ENCODE peak calls at places on chromosomes 13 and 19, in ten cellular contexts. One of them, this sample, is unnamed.

GRCh38 chr19:47404334-47405196 is 14.8 kb downstream of the MEIS3 start:
- ATAC-seq in SK-N-SH treated with all-trans-retinoic acid at 6 μM for 48 hours: no peak
- ATAC-seq in left colon: no peak
- ATAC-seq in naive thymus-derived CD4-positive, alpha-beta T cell: no peak
- ATAC-seq in gastroesophageal sphincter: no peak
- ATAC-seq in left cardiac atrium: no peak
- ATAC-seq in Right ventricle myocardium inferior: no peak
- ATAC-seq in effector memory CD8-positive, alpha-beta T cell: no peak
- ATAC-seq in K562: no peak
- ATAC-seq in activated T-helper 17 cell treated with anti-CD3 and anti-CD28 coated beads, Interleukin-2, amount 50 U/mL, for 72 hours: no peak
- ATAC-seq in this sample: no peak

GRCh38 chr13:48299591-48299990 is 4.0 kb upstream of the RB1 start:
- ATAC-seq in K562: no peak
- ATAC-seq in left cardiac atrium: no peak
- ATAC-seq in SK-N-SH treated with all-trans-retinoic acid at 6 μM for 48 hours: no peak
- ATAC-seq in Right ventricle myocardium inferior: no peak
- ATAC-seq in naive thymus-derived CD4-positive, alpha-beta T cell: no peak
- ATAC-seq in activated T-helper 17 cell treated with anti-CD3 and anti-CD28 coated beads, Interleukin-2, amount 50 U/mL, for 72 hours: no peak
- ATAC-seq in gastroesophageal sphincter: no peak
- ATAC-seq in left colon: no peak
- ATAC-seq in effector memory CD8-positive, alpha-beta T cell: no peak
- ATAC-seq in this sample: no peak

GRCh38 chr19:57192064-57192395 is 730 bp downstream of the ZNF264 start:
- ATAC-seq in effector memory CD8-positive, alpha-beta T cell: no peak
- ATAC-seq in K562: no peak
- ATAC-seq in activated T-helper 17 cell treated with anti-CD3 and anti-CD28 coated beads, Interleukin-2, amount 50 U/mL, for 72 hours: no peak
- ATAC-seq in naive thymus-derived CD4-positive, alpha-beta T cell: no peak
- ATAC-seq in left cardiac atrium: peak; percentile 16
- ATAC-seq in gastroesophageal sphincter: no peak
- ATAC-seq in left colon: no peak
- ATAC-seq in Right ventricle myocardium inferior: no peak
- ATAC-seq in SK-N-SH treated with all-trans-retinoic acid at 6 μM for 48 hours: peak; percentile 32
- ATAC-seq in this sample: peak; percentile 34

GRCh38 chr19:18612051-18612771 is 459 bp upstream of the TMEM59L start:
- ATAC-seq in left colon: no peak
- ATAC-seq in gastroesophageal sphincter: no peak
- ATAC-seq in effector memory CD8-positive, alpha-beta T cell: no peak
- ATAC-seq in naive thymus-derived CD4-positive, alpha-beta T cell: no peak
- ATAC-seq in left cardiac atrium: no peak
- ATAC-seq in activated T-helper 17 cell treated with anti-CD3 and anti-CD28 coated beads, Interleukin-2, amount 50 U/mL, for 72 hours: peak; percentile 2
- ATAC-seq in K562: no peak
- ATAC-seq in SK-N-SH treated with all-trans-retinoic acid at 6 μM for 48 hours: peak; percentile 25
- ATAC-seq in Right ventricle myocardium inferior: no peak
- ATAC-seq in this sample: no peak

GRCh38 chr13:31063734-31064133 is 98.0 kb downstream of the HSPH1 start:
- ATAC-seq in Right ventricle myocardium inferior: no peak
- ATAC-seq in effector memory CD8-positive, alpha-beta T cell: no peak
- ATAC-seq in activated T-helper 17 cell treated with anti-CD3 and anti-CD28 coated beads, Interleukin-2, amount 50 U/mL, for 72 hours: peak; percentile 63
- ATAC-seq in naive thymus-derived CD4-positive, alpha-beta T cell: no peak
- ATAC-seq in SK-N-SH treated with all-trans-retinoic acid at 6 μM for 48 hours: no peak
- ATAC-seq in K562: no peak
- ATAC-seq in left colon: no peak
- ATAC-seq in left cardiac atrium: no peak
- ATAC-seq in gastroesophageal sphincter: no peak
- ATAC-seq in this sample: no peak

GRCh38 chr13:26473571-26474230 is 83.8 kb upstream of the WASF3 start:
- ATAC-seq in left cardiac atrium: no peak
- ATAC-seq in SK-N-SH treated with all-trans-retinoic acid at 6 μM for 48 hours: no peak
- ATAC-seq in gastroesophageal sphincter: no peak
- ATAC-seq in K562: no peak
- ATAC-seq in Right ventricle myocardium inferior: no peak
- ATAC-seq in left colon: no peak
- ATAC-seq in activated T-helper 17 cell treated with anti-CD3 and anti-CD28 coated beads, Interleukin-2, amount 50 U/mL, for 72 hours: no peak
- ATAC-seq in effector memory CD8-positive, alpha-beta T cell: no peak
- ATAC-seq in naive thymus-derived CD4-positive, alpha-beta T cell: no peak
- ATAC-seq in this sample: no peak

GRCh38 chr13:43963726-43964125 is 84.0 kb downstream of the LACC1 start:
- ATAC-seq in gastroesophageal sphincter: no peak
- ATAC-seq in SK-N-SH treated with all-trans-retinoic acid at 6 μM for 48 hours: peak; percentile 34
- ATAC-seq in activated T-helper 17 cell treated with anti-CD3 and anti-CD28 coated beads, Interleukin-2, amount 50 U/mL, for 72 hours: no peak
- ATAC-seq in left colon: no peak
- ATAC-seq in Right ventricle myocardium inferior: no peak
- ATAC-seq in naive thymus-derived CD4-positive, alpha-beta T cell: peak; percentile 67
- ATAC-seq in effector memory CD8-positive, alpha-beta T cell: peak; percentile 73
- ATAC-seq in K562: no peak
- ATAC-seq in left cardiac atrium: peak; percentile 52
- ATAC-seq in this sample: peak; percentile 26

GRCh38 chr13:99218969-99219368 is 18.3 kb downstream of the UBAC2 start:
- ATAC-seq in effector memory CD8-positive, alpha-beta T cell: peak; percentile 80
- ATAC-seq in gastroesophageal sphincter: no peak
- ATAC-seq in left colon: peak; percentile 25
- ATAC-seq in Right ventricle myocardium inferior: no peak
- ATAC-seq in naive thymus-derived CD4-positive, alpha-beta T cell: peak; percentile 91
- ATAC-seq in SK-N-SH treated with all-trans-retinoic acid at 6 μM for 48 hours: no peak
- ATAC-seq in K562: peak; percentile 52
- ATAC-seq in left cardiac atrium: no peak
- ATAC-seq in activated T-helper 17 cell treated with anti-CD3 and anti-CD28 coated beads, Interleukin-2, amount 50 U/mL, for 72 hours: peak; percentile 54
- ATAC-seq in this sample: peak; percentile 84

GRCh38 chr19:10681658-10682057 is 19.6 kb upstream of the QTRT1 start:
- ATAC-seq in naive thymus-derived CD4-positive, alpha-beta T cell: no peak
- ATAC-seq in effector memory CD8-positive, alpha-beta T cell: no peak
- ATAC-seq in activated T-helper 17 cell treated with anti-CD3 and anti-CD28 coated beads, Interleukin-2, amount 50 U/mL, for 72 hours: no peak
- ATAC-seq in K562: no peak
- ATAC-seq in left colon: no peak
- ATAC-seq in left cardiac atrium: no peak
- ATAC-seq in gastroesophageal sphincter: no peak
- ATAC-seq in Right ventricle myocardium inferior: no peak
- ATAC-seq in SK-N-SH treated with all-trans-retinoic acid at 6 μM for 48 hours: no peak
- ATAC-seq in this sample: peak; percentile 37

GRCh38 chr13:33262997-33263396 is 22.6 kb downstream of the STARD13 start:
- ATAC-seq in gastroesophageal sphincter: no peak
- ATAC-seq in effector memory CD8-positive, alpha-beta T cell: no peak
- ATAC-seq in left colon: no peak
- ATAC-seq in SK-N-SH treated with all-trans-retinoic acid at 6 μM for 48 hours: peak; percentile 71
- ATAC-seq in K562: no peak
- ATAC-seq in left cardiac atrium: no peak
- ATAC-seq in naive thymus-derived CD4-positive, alpha-beta T cell: peak; percentile 40
- ATAC-seq in activated T-helper 17 cell treated with anti-CD3 and anti-CD28 coated beads, Interleukin-2, amount 50 U/mL, for 72 hours: no peak
- ATAC-seq in Right ventricle myocardium inferior: no peak
- ATAC-seq in this sample: no peak

GRCh38 chr13:97340399-97340798 is 93.6 kb upstream of the RAP2A start:
- ATAC-seq in gastroesophageal sphincter: no peak
- ATAC-seq in SK-N-SH treated with all-trans-retinoic acid at 6 μM for 48 hours: no peak
- ATAC-seq in left cardiac atrium: no peak
- ATAC-seq in activated T-helper 17 cell treated with anti-CD3 and anti-CD28 coated beads, Interleukin-2, amount 50 U/mL, for 72 hours: no peak
- ATAC-seq in naive thymus-derived CD4-positive, alpha-beta T cell: no peak
- ATAC-seq in Right ventricle myocardium inferior: no peak
- ATAC-seq in effector memory CD8-positive, alpha-beta T cell: no peak
- ATAC-seq in left colon: peak; percentile 50
- ATAC-seq in K562: peak; percentile 65
- ATAC-seq in this sample: no peak

GRCh38 chr19:49812997-49813861 is at the start of gene FUZ:
- ATAC-seq in effector memory CD8-positive, alpha-beta T cell: peak; percentile 64
- ATAC-seq in activated T-helper 17 cell treated with anti-CD3 and anti-CD28 coated beads, Interleukin-2, amount 50 U/mL, for 72 hours: peak; percentile 78
- ATAC-seq in left colon: peak; percentile 72
- ATAC-seq in Right ventricle myocardium inferior: peak; percentile 80
- ATAC-seq in left cardiac atrium: peak; percentile 82
- ATAC-seq in gastroesophageal sphincter: peak; percentile 76
- ATAC-seq in K562: peak; percentile 83
- ATAC-seq in naive thymus-derived CD4-positive, alpha-beta T cell: peak; percentile 73
- ATAC-seq in SK-N-SH treated with all-trans-retinoic acid at 6 μM for 48 hours: peak; percentile 73
- ATAC-seq in this sample: peak; percentile 78

GRCh38 chr13:108974686-108975085 is 345.3 kb downstream of the MYO16 start:
- ATAC-seq in activated T-helper 17 cell treated with anti-CD3 and anti-CD28 coated beads, Interleukin-2, amount 50 U/mL, for 72 hours: no peak
- ATAC-seq in effector memory CD8-positive, alpha-beta T cell: no peak
- ATAC-seq in gastroesophageal sphincter: no peak
- ATAC-seq in K562: no peak
- ATAC-seq in left colon: no peak
- ATAC-seq in Right ventricle myocardium inferior: no peak
- ATAC-seq in naive thymus-derived CD4-positive, alpha-beta T cell: no peak
- ATAC-seq in SK-N-SH treated with all-trans-retinoic acid at 6 μM for 48 hours: peak; percentile 55
- ATAC-seq in left cardiac atrium: no peak
- ATAC-seq in this sample: no peak

GRCh38 chr13:85313761-85314503 is 485.3 kb downstream of the SLITRK6 start:
- ATAC-seq in gastroesophageal sphincter: no peak
- ATAC-seq in Right ventricle myocardium inferior: no peak
- ATAC-seq in activated T-helper 17 cell treated with anti-CD3 and anti-CD28 coated beads, Interleukin-2, amount 50 U/mL, for 72 hours: no peak
- ATAC-seq in left colon: no peak
- ATAC-seq in left cardiac atrium: no peak
- ATAC-seq in naive thymus-derived CD4-positive, alpha-beta T cell: no peak
- ATAC-seq in effector memory CD8-positive, alpha-beta T cell: no peak
- ATAC-seq in SK-N-SH treated with all-trans-retinoic acid at 6 μM for 48 hours: peak; percentile 71
- ATAC-seq in K562: no peak
- ATAC-seq in this sample: peak; percentile 26

GRCh38 chr19:51514866-51515481 is 13.4 kb upstream of the SIGLEC12 start:
- ATAC-seq in K562: peak; percentile 87
- ATAC-seq in SK-N-SH treated with all-trans-retinoic acid at 6 μM for 48 hours: peak; percentile 76
- ATAC-seq in left cardiac atrium: peak; percentile 35
- ATAC-seq in effector memory CD8-positive, alpha-beta T cell: no peak
- ATAC-seq in naive thymus-derived CD4-positive, alpha-beta T cell: no peak
- ATAC-seq in activated T-helper 17 cell treated with anti-CD3 and anti-CD28 coated beads, Interleukin-2, amount 50 U/mL, for 72 hours: peak; percentile 77
- ATAC-seq in Right ventricle myocardium inferior: no peak
- ATAC-seq in gastroesophageal sphincter: no peak
- ATAC-seq in left colon: peak; percentile 45
- ATAC-seq in this sample: no peak

GRCh38 chr19:5011476-5012238 is 42.7 kb downstream of the KDM4B start:
- ATAC-seq in effector memory CD8-positive, alpha-beta T cell: no peak
- ATAC-seq in K562: no peak
- ATAC-seq in gastroesophageal sphincter: no peak
- ATAC-seq in SK-N-SH treated with all-trans-retinoic acid at 6 μM for 48 hours: no peak
- ATAC-seq in left cardiac atrium: peak; percentile 21
- ATAC-seq in left colon: no peak
- ATAC-seq in Right ventricle myocardium inferior: peak; percentile 47
- ATAC-seq in activated T-helper 17 cell treated with anti-CD3 and anti-CD28 coated beads, Interleukin-2, amount 50 U/mL, for 72 hours: no peak
- ATAC-seq in naive thymus-derived CD4-positive, alpha-beta T cell: no peak
- ATAC-seq in this sample: no peak

GRCh38 chr13:94925263-94925662 is 212.9 kb upstream of the SOX21 start:
- ATAC-seq in K562: no peak
- ATAC-seq in gastroesophageal sphincter: no peak
- ATAC-seq in left colon: no peak
- ATAC-seq in naive thymus-derived CD4-positive, alpha-beta T cell: no peak
- ATAC-seq in activated T-helper 17 cell treated with anti-CD3 and anti-CD28 coated beads, Interleukin-2, amount 50 U/mL, for 72 hours: no peak
- ATAC-seq in effector memory CD8-positive, alpha-beta T cell: no peak
- ATAC-seq in Right ventricle myocardium inferior: no peak
- ATAC-seq in SK-N-SH treated with all-trans-retinoic acid at 6 μM for 48 hours: no peak
- ATAC-seq in left cardiac atrium: no peak
- ATAC-seq in this sample: no peak

GRCh38 chr13:39210961-39211534 is 172.8 kb downstream of the NHLRC3 start:
- ATAC-seq in left cardiac atrium: no peak
- ATAC-seq in effector memory CD8-positive, alpha-beta T cell: no peak
- ATAC-seq in naive thymus-derived CD4-positive, alpha-beta T cell: no peak
- ATAC-seq in SK-N-SH treated with all-trans-retinoic acid at 6 μM for 48 hours: no peak
- ATAC-seq in Right ventricle myocardium inferior: no peak
- ATAC-seq in gastroesophageal sphincter: no peak
- ATAC-seq in activated T-helper 17 cell treated with anti-CD3 and anti-CD28 coated beads, Interleukin-2, amount 50 U/mL, for 72 hours: peak; percentile 5
- ATAC-seq in left colon: no peak
- ATAC-seq in K562: no peak
- ATAC-seq in this sample: no peak

GRCh38 chr19:38227272-38228004 is 3.4 kb upstream of the DPF1 start:
- ATAC-seq in left cardiac atrium: no peak
- ATAC-seq in activated T-helper 17 cell treated with anti-CD3 and anti-CD28 coated beads, Interleukin-2, amount 50 U/mL, for 72 hours: no peak
- ATAC-seq in naive thymus-derived CD4-positive, alpha-beta T cell: no peak
- ATAC-seq in K562: no peak
- ATAC-seq in SK-N-SH treated with all-trans-retinoic acid at 6 μM for 48 hours: no peak
- ATAC-seq in effector memory CD8-positive, alpha-beta T cell: no peak
- ATAC-seq in gastroesophageal sphincter: no peak
- ATAC-seq in Right ventricle myocardium inferior: no peak
- ATAC-seq in left colon: no peak
- ATAC-seq in this sample: peak; percentile 16

GRCh38 chr19:51511353-51511752 is 9.8 kb upstream of the SIGLEC12 start:
- ATAC-seq in left colon: no peak
- ATAC-seq in SK-N-SH treated with all-trans-retinoic acid at 6 μM for 48 hours: peak; percentile 64
- ATAC-seq in gastroesophageal sphincter: no peak
- ATAC-seq in Right ventricle myocardium inferior: no peak
- ATAC-seq in naive thymus-derived CD4-positive, alpha-beta T cell: no peak
- ATAC-seq in activated T-helper 17 cell treated with anti-CD3 and anti-CD28 coated beads, Interleukin-2, amount 50 U/mL, for 72 hours: peak; percentile 73
- ATAC-seq in K562: no peak
- ATAC-seq in left cardiac atrium: no peak
- ATAC-seq in effector memory CD8-positive, alpha-beta T cell: no peak
- ATAC-seq in this sample: no peak

GRCh38 chr19:34313188-34313587 is 51.8 kb upstream of the GPI start:
- ATAC-seq in naive thymus-derived CD4-positive, alpha-beta T cell: no peak
- ATAC-seq in Right ventricle myocardium inferior: peak; percentile 20
- ATAC-seq in effector memory CD8-positive, alpha-beta T cell: no peak
- ATAC-seq in left colon: peak; percentile 69
- ATAC-seq in SK-N-SH treated with all-trans-retinoic acid at 6 μM for 48 hours: no peak
- ATAC-seq in activated T-helper 17 cell treated with anti-CD3 and anti-CD28 coated beads, Interleukin-2, amount 50 U/mL, for 72 hours: no peak
- ATAC-seq in left cardiac atrium: peak; percentile 77
- ATAC-seq in gastroesophageal sphincter: peak; percentile 48
- ATAC-seq in K562: no peak
- ATAC-seq in this sample: peak; percentile 63

GRCh38 chr19:10748924-10749434 is 31.1 kb downstream of the DNM2 start:
- ATAC-seq in left cardiac atrium: peak; percentile 68
- ATAC-seq in gastroesophageal sphincter: peak; percentile 30
- ATAC-seq in Right ventricle myocardium inferior: peak; percentile 32
- ATAC-seq in effector memory CD8-positive, alpha-beta T cell: no peak
- ATAC-seq in naive thymus-derived CD4-positive, alpha-beta T cell: peak; percentile 14
- ATAC-seq in SK-N-SH treated with all-trans-retinoic acid at 6 μM for 48 hours: peak; percentile 79
- ATAC-seq in K562: peak; percentile 85
- ATAC-seq in left colon: peak; percentile 45
- ATAC-seq in activated T-helper 17 cell treated with anti-CD3 and anti-CD28 coated beads, Interleukin-2, amount 50 U/mL, for 72 hours: peak; percentile 42
- ATAC-seq in this sample: peak; percentile 50

GRCh38 chr13:37074703-37075102 is 15.2 kb upstream of the SUPT20H start:
- ATAC-seq in K562: peak; percentile 57
- ATAC-seq in effector memory CD8-positive, alpha-beta T cell: peak; percentile 33
- ATAC-seq in left cardiac atrium: no peak
- ATAC-seq in naive thymus-derived CD4-positive, alpha-beta T cell: peak; percentile 50
- ATAC-seq in SK-N-SH treated with all-trans-retinoic acid at 6 μM for 48 hours: peak; percentile 87
- ATAC-seq in Right ventricle myocardium inferior: no peak
- ATAC-seq in left colon: no peak
- ATAC-seq in gastroesophageal sphincter: no peak
- ATAC-seq in activated T-helper 17 cell treated with anti-CD3 and anti-CD28 coated beads, Interleukin-2, amount 50 U/mL, for 72 hours: no peak
- ATAC-seq in this sample: no peak

GRCh38 chr19:39342647-39343305 is 555 bp downstream of the SAMD4B start:
- ATAC-seq in Right ventricle myocardium inferior: no peak
- ATAC-seq in K562: no peak
- ATAC-seq in naive thymus-derived CD4-positive, alpha-beta T cell: no peak
- ATAC-seq in SK-N-SH treated with all-trans-retinoic acid at 6 μM for 48 hours: no peak
- ATAC-seq in activated T-helper 17 cell treated with anti-CD3 and anti-CD28 coated beads, Interleukin-2, amount 50 U/mL, for 72 hours: no peak
- ATAC-seq in gastroesophageal sphincter: peak; percentile 1
- ATAC-seq in left cardiac atrium: no peak
- ATAC-seq in left colon: no peak
- ATAC-seq in effector memory CD8-positive, alpha-beta T cell: no peak
- ATAC-seq in this sample: no peak

GRCh38 chr13:113437408-113438010 is 15.8 kb downstream of the ADPRHL1 start:
- ATAC-seq in naive thymus-derived CD4-positive, alpha-beta T cell: peak; percentile 27
- ATAC-seq in Right ventricle myocardium inferior: peak; percentile 49
- ATAC-seq in gastroesophageal sphincter: peak; percentile 51
- ATAC-seq in effector memory CD8-positive, alpha-beta T cell: no peak
- ATAC-seq in K562: peak; percentile 47
- ATAC-seq in SK-N-SH treated with all-trans-retinoic acid at 6 μM for 48 hours: peak; percentile 47
- ATAC-seq in activated T-helper 17 cell treated with anti-CD3 and anti-CD28 coated beads, Interleukin-2, amount 50 U/mL, for 72 hours: peak; percentile 32
- ATAC-seq in left colon: peak; percentile 50
- ATAC-seq in left cardiac atrium: no peak
- ATAC-seq in this sample: no peak

GRCh38 chr13:46165485-46166220 is 16.3 kb downstream of the LCP1 start:
- ATAC-seq in left colon: no peak
- ATAC-seq in naive thymus-derived CD4-positive, alpha-beta T cell: peak; percentile 18
- ATAC-seq in Right ventricle myocardium inferior: no peak
- ATAC-seq in effector memory CD8-positive, alpha-beta T cell: peak; percentile 63
- ATAC-seq in SK-N-SH treated with all-trans-retinoic acid at 6 μM for 48 hours: no peak
- ATAC-seq in gastroesophageal sphincter: no peak
- ATAC-seq in K562: no peak
- ATAC-seq in left cardiac atrium: no peak
- ATAC-seq in activated T-helper 17 cell treated with anti-CD3 and anti-CD28 coated beads, Interleukin-2, amount 50 U/mL, for 72 hours: peak; percentile 75
- ATAC-seq in this sample: no peak

This sample was measured in esophagus mucosa.